ENCODE peak calls at places on chromosomes 13 and 19, in six cellular contexts. One of them, this sample, is unnamed.

GRCh38 chr13:109783447-109783814 is 3.0 kb downstream of the IRS2 start:
- DNase-seq in GM23338: peak; percentile 81
- DNase-seq in AG04450: no peak
- DNase-seq in transverse colon: no peak
- DNase-seq in Peyer's patch: no peak
- DNase-seq in IMR-90: no peak
- DNase-seq in this sample: no peak

GRCh38 chr19:16828990-16829821 is at the start of gene SIN3B:
- DNase-seq in transverse colon: peak; percentile 91
- DNase-seq in GM23338: peak; percentile 90
- DNase-seq in AG04450: peak; percentile 54
- DNase-seq in IMR-90: peak; percentile 82
- DNase-seq in Peyer's patch: peak; percentile 93
- DNase-seq in this sample: peak; percentile 89

GRCh38 chr13:74136089-74136658 is 2.0 kb upstream of the KLF12 start:
- DNase-seq in Peyer's patch: peak; percentile 55
- DNase-seq in GM23338: peak; percentile 43
- DNase-seq in IMR-90: peak; percentile 62
- DNase-seq in transverse colon: peak; percentile 31
- DNase-seq in AG04450: no peak
- DNase-seq in this sample: peak; percentile 10

GRCh38 chr19:54325194-54325621 is 12.2 kb upstream of the LILRA5 start:
- DNase-seq in GM23338: peak; percentile 76
- DNase-seq in transverse colon: no peak
- DNase-seq in AG04450: no peak
- DNase-seq in IMR-90: peak; percentile 8
- DNase-seq in Peyer's patch: peak; percentile 74
- DNase-seq in this sample: peak; percentile 44

GRCh38 chr13:32067149-32067961 is 35.8 kb downstream of the FRY start:
- DNase-seq in transverse colon: no peak
- DNase-seq in Peyer's patch: no peak
- DNase-seq in IMR-90: no peak
- DNase-seq in GM23338: no peak
- DNase-seq in AG04450: no peak
- DNase-seq in this sample: no peak

GRCh38 chr19:2129486-2129885 is 21.9 kb downstream of the AP3D1 start:
- DNase-seq in GM23338: no peak
- DNase-seq in Peyer's patch: no peak
- DNase-seq in AG04450: no peak
- DNase-seq in IMR-90: no peak
- DNase-seq in transverse colon: no peak
- DNase-seq in this sample: no peak

GRCh38 chr13:102799544-102800144 is 725 bp downstream of the BIVM start:
- DNase-seq in transverse colon: peak; percentile 26
- DNase-seq in Peyer's patch: no peak
- DNase-seq in IMR-90: peak; percentile 5
- DNase-seq in AG04450: no peak
- DNase-seq in GM23338: peak; percentile 21
- DNase-seq in this sample: no peak

GRCh38 chr13:61727714-61728275 is 312.1 kb upstream of the PCDH20 start:
- DNase-seq in GM23338: no peak
- DNase-seq in Peyer's patch: no peak
- DNase-seq in transverse colon: no peak
- DNase-seq in IMR-90: no peak
- DNase-seq in AG04450: no peak
- DNase-seq in this sample: no peak

GRCh38 chr13:106520205-106521004 is 15.1 kb downstream of the EFNB2 start:
- DNase-seq in transverse colon: no peak
- DNase-seq in GM23338: peak; percentile 43
- DNase-seq in AG04450: no peak
- DNase-seq in IMR-90: peak; percentile 56
- DNase-seq in Peyer's patch: no peak
- DNase-seq in this sample: no peak

GRCh38 chr13:73224708-73225107 is 165.9 kb downstream of the KLF5 start:
- DNase-seq in transverse colon: no peak
- DNase-seq in IMR-90: peak; percentile 30
- DNase-seq in AG04450: no peak
- DNase-seq in Peyer's patch: no peak
- DNase-seq in GM23338: no peak
- DNase-seq in this sample: no peak

GRCh38 chr19:28445826-28446225 is 767.1 kb downstream of the UQCRFS1 start:
- DNase-seq in IMR-90: no peak
- DNase-seq in GM23338: peak; percentile 54
- DNase-seq in AG04450: no peak
- DNase-seq in transverse colon: no peak
- DNase-seq in Peyer's patch: no peak
- DNase-seq in this sample: no peak

GRCh38 chr13:43864921-43865320 is 14.6 kb downstream of the CCDC122 start:
- DNase-seq in GM23338: no peak
- DNase-seq in transverse colon: no peak
- DNase-seq in AG04450: no peak
- DNase-seq in IMR-90: no peak
- DNase-seq in Peyer's patch: no peak
- DNase-seq in this sample: no peak

GRCh38 chr13:48446454-48446853 is 33.5 kb upstream of the LPAR6 start:
- DNase-seq in GM23338: no peak
- DNase-seq in AG04450: peak; percentile 39
- DNase-seq in Peyer's patch: no peak
- DNase-seq in transverse colon: no peak
- DNase-seq in IMR-90: peak; percentile 84
- DNase-seq in this sample: no peak

GRCh38 chr13:113967206-113967720 is 6.6 kb downstream of the C13orf46 start:
- DNase-seq in IMR-90: no peak
- DNase-seq in AG04450: no peak
- DNase-seq in transverse colon: no peak
- DNase-seq in GM23338: no peak
- DNase-seq in Peyer's patch: no peak
- DNase-seq in this sample: no peak

DNA sequence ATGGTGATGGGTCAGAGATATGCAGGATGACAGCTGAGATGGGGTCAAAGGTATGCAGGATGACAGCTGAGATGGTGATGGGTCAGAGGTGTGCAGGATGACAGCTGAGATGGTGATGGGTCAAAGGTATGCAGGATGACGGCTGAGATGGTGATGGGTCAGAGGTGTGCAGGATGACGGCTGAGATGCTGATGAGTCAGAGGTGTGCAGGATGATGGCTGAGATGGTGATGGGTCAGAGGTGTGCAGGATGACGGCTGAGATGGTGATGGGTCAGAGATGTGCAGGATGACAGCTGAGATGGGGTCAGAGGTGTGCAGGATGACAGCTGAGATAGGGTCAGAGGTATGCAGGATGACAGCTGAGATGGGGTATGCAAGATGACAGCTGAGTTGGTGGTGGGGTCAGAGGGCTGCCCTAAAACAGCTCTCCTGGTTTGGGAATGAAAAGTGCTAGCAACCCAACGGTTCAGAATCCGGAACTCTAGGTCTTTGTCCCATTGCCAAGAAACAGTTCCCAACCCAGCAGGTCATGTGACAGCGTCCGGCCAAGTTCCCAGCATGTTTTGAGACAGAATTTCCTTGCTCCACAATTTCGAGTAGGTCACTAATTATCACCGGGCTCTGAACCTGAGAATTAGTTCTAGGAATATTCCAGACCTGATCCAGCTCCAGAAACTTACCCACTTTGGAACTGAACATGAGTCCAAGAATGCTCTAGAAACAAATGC is 3.3 kb downstream of the SELENOW start:
- DNase-seq in Peyer's patch: peak; percentile 56
- DNase-seq in GM23338: no peak
- DNase-seq in AG04450: no peak
- DNase-seq in transverse colon: no peak
- DNase-seq in IMR-90: no peak
- DNase-seq in this sample: no peak
- H3K27ac ChIP-seq in Peyer's patch: peak overlapping the region; percentile 96
- H3K27ac ChIP-seq in GM23338: no peak overlapping the region
- H3K27ac ChIP-seq in AG04450: no peak overlapping the region
- H3K27ac ChIP-seq in transverse colon: peak overlapping the region; percentile 37
- H3K27ac ChIP-seq in IMR-90: no peak overlapping the region
- H3K27ac ChIP-seq in this sample: no peak overlapping the region

DNA sequence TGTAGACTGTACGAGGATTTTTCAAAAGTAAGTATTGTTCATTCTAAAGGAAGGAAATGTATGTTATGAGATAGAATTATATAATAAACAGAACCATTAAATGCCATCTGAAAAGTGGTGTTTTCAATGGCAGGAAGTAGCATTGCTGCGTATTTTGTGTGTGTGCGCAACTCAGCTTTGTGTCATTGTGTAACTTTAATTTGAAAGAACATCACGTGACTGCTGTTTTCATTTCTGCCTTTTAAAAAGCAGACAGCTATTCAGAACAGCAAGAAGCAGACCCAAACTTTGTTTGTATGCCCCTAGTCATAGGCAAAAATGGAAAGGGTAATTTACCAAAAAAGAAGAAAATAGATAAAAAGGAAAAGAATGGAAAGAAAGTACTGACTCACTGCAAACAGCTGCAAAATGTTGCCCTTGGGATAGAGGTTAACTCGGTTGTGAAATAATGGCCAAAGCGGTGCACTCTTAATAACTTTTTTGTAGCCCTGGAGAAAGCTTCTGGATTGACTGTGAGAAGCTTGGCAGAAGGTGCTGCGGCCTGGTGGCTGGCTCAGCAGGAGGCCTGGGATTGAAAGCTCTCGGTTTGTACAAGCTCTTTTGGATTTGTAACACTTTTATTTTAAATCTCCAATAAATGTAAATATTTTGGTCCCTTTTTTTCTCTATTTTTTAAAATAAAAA is 97.3 kb downstream of the GGACT start:
- DNase-seq in GM23338: no peak
- DNase-seq in transverse colon: no peak
- DNase-seq in AG04450: no peak
- DNase-seq in Peyer's patch: no peak
- DNase-seq in IMR-90: peak; percentile 63
- DNase-seq in this sample: no peak
- TF ChIP-seq CTCF in GM23338: no peak
- TF ChIP-seq CTCF in transverse colon: no peak
- TF ChIP-seq CTCF in AG04450: peak; percentile 28
- TF ChIP-seq CTCF in Peyer's patch: no peak
- TF ChIP-seq CTCF in IMR-90: no peak
- TF ChIP-seq CTCF in this sample: no peak

GRCh38 chr13:111437417-111437816 is 117.0 kb downstream of the TEX29 start:
- DNase-seq in Peyer's patch: no peak
- DNase-seq in AG04450: no peak
- DNase-seq in IMR-90: no peak
- DNase-seq in GM23338: no peak
- DNase-seq in transverse colon: no peak
- DNase-seq in this sample: no peak
- H3K27me3 ChIP-seq in Peyer's patch: no peaks in the 10 kb centered on the region
- H3K27me3 ChIP-seq in AG04450: peaks cover 3% of the 10 kb centered on the region
- H3K27me3 ChIP-seq in IMR-90: no peaks in the 10 kb centered on the region
- H3K27me3 ChIP-seq in GM23338: no peaks in the 10 kb centered on the region
- H3K27me3 ChIP-seq in transverse colon: peaks cover 3% of the 10 kb centered on the region
- H3K27me3 ChIP-seq in this sample: no peaks in the 10 kb centered on the region

GRCh38 chr13:112724788-112725345 is 35.0 kb downstream of the ATP11A start:
- DNase-seq in transverse colon: no peak
- DNase-seq in Peyer's patch: no peak
- DNase-seq in GM23338: no peak
- DNase-seq in IMR-90: no peak
- DNase-seq in AG04450: no peak
- DNase-seq in this sample: no peak
- H3K27ac ChIP-seq in transverse colon: no peak overlapping the region
- H3K27ac ChIP-seq in Peyer's patch: no peak overlapping the region
- H3K27ac ChIP-seq in GM23338: no peak overlapping the region
- H3K27ac ChIP-seq in IMR-90: no peak overlapping the region
- H3K27ac ChIP-seq in AG04450: no peak overlapping the region
- H3K27ac ChIP-seq in this sample: no peak overlapping the region

DNA sequence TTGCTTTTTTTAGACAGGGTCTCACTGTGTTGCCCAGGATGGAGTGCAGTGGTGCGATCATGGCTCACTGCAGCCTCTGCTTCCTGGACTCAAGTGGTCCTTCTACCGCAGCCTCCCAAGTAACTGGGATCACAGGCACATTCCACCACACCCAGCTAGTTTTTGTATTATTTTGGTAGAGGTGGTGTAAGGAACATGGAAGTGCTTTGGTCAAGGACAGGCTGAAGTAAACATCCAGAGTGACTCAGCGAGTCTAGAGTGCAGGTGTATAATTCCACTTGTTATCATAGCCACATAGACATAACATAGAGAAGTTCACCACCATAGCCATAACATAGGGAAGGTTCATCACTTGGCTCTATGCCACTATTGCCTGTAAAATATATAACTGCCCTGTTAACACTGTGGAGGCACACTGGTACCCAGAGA is 98.6 kb downstream of the RBM26 start:
- DNase-seq in IMR-90: peak; percentile 16
- DNase-seq in GM23338: no peak
- DNase-seq in transverse colon: no peak
- DNase-seq in Peyer's patch: no peak
- DNase-seq in AG04450: no peak
- DNase-seq in this sample: no peak
- TF ChIP-seq CTCF in IMR-90: no peak
- TF ChIP-seq CTCF in GM23338: no peak
- TF ChIP-seq CTCF in transverse colon: no peak
- TF ChIP-seq CTCF in Peyer's patch: no peak
- TF ChIP-seq CTCF in AG04450: no peak
- TF ChIP-seq CTCF in this sample: no peak

GRCh38 chr19:30367001-30367400 is 5.2 kb upstream of the ZNF536 start:
- DNase-seq in transverse colon: no peak
- DNase-seq in Peyer's patch: no peak
- DNase-seq in IMR-90: no peak
- DNase-seq in GM23338: no peak
- DNase-seq in AG04450: no peak
- DNase-seq in this sample: no peak
- H3K27me3 ChIP-seq in transverse colon: no peaks in the 10 kb centered on the region
- H3K27me3 ChIP-seq in Peyer's patch: no peaks in the 10 kb centered on the region
- H3K27me3 ChIP-seq in IMR-90: no peaks in the 10 kb centered on the region
- H3K27me3 ChIP-seq in GM23338: no peaks in the 10 kb centered on the region
- H3K27me3 ChIP-seq in AG04450: no peaks in the 10 kb centered on the region
- H3K27me3 ChIP-seq in this sample: peaks cover 7% of the 10 kb centered on the region

GRCh38 chr13:37682496-37682895 is 83.9 kb upstream of the POSTN start:
- DNase-seq in AG04450: no peak
- DNase-seq in transverse colon: no peak
- DNase-seq in IMR-90: no peak
- DNase-seq in Peyer's patch: no peak
- DNase-seq in GM23338: no peak
- DNase-seq in this sample: no peak
- H3K27ac ChIP-seq in AG04450: no peak overlapping the region
- H3K27ac ChIP-seq in transverse colon: peak overlapping the region; percentile 13
- H3K27ac ChIP-seq in IMR-90: no peak overlapping the region
- H3K27ac ChIP-seq in Peyer's patch: no peak overlapping the region
- H3K27ac ChIP-seq in GM23338: no peak overlapping the region
- H3K27ac ChIP-seq in this sample: no peak overlapping the region

DNA sequence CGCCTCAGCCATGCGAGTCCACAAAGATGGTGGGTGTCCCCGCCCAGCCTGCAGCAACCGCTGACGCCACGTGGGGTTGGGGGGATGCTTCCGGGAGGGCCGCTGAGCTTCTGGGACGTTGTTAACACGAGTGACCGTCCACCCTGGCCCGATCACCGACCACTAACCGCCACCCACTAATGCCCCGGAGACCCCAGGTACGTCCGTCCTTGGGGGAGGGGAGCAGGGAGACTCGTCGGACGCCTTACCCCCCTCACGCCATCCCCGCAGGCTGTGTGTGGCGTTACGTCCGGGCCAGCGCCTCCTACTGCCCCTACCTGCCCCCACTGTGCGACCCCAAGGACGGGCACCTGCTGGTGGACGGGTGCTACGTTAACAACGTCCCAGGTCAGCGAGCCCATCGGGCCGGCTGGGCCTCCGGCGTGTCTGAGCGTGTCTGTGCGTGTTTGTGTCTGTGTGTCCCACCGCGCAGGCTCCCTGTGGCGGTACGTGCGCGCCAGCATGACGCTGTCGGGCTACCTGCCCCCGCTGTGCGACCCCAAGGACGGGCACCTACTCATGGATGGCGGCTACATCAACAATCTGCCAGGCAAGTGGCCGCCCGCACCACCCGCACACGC is 21.3 kb downstream of the PNPLA6 start:
- DNase-seq in AG04450: no peak
- DNase-seq in IMR-90: no peak
- DNase-seq in transverse colon: no peak
- DNase-seq in GM23338: no peak
- DNase-seq in Peyer's patch: no peak
- DNase-seq in this sample: no peak
- TF ChIP-seq CTCF in AG04450: no peak
- TF ChIP-seq CTCF in IMR-90: no peak
- TF ChIP-seq CTCF in transverse colon: no peak
- TF ChIP-seq CTCF in GM23338: no peak
- TF ChIP-seq CTCF in Peyer's patch: no peak
- TF ChIP-seq CTCF in this sample: no peak

This sample was measured in CD4-positive, alpha-beta T cell.